ENCODE peak calls at places on chromosomes 13 and 19, in five cellular contexts. One of them, this sample, is unnamed.

GRCh38 chr13:22144806-22145205 is 473.9 kb downstream of the FGF9 start:
- DNase-seq in foreskin fibroblast: no peak
- DNase-seq in cardiac muscle cell: no peak
- DNase-seq in kidney epithelial cell: no peak
- DNase-seq in choroid plexus epithelial cell: no peak
- DNase-seq in this sample: no peak

GRCh38 chr19:21402303-21402985 is 5.5 kb downstream of the ZNF493 start:
- DNase-seq in cardiac muscle cell: no peak
- DNase-seq in kidney epithelial cell: no peak
- DNase-seq in choroid plexus epithelial cell: no peak
- DNase-seq in foreskin fibroblast: no peak
- DNase-seq in this sample: no peak

GRCh38 chr19:377801-378581 is 31.0 kb downstream of the C2CD4C start:
- DNase-seq in cardiac muscle cell: no peak
- DNase-seq in foreskin fibroblast: peak
- DNase-seq in choroid plexus epithelial cell: no peak
- DNase-seq in kidney epithelial cell: no peak
- DNase-seq in this sample: no peak

GRCh38 chr19:30416375-30416774 is 44.2 kb downstream of the ZNF536 start:
- DNase-seq in choroid plexus epithelial cell: no peak
- DNase-seq in cardiac muscle cell: no peak
- DNase-seq in foreskin fibroblast: no peak
- DNase-seq in kidney epithelial cell: no peak
- DNase-seq in this sample: no peak

GRCh38 chr19:18574691-18575291 is 3.1 kb downstream of the UBA52 start:
- DNase-seq in choroid plexus epithelial cell: no peak
- DNase-seq in foreskin fibroblast: no peak
- DNase-seq in cardiac muscle cell: no peak
- DNase-seq in kidney epithelial cell: no peak
- DNase-seq in this sample: no peak

GRCh38 chr13:45809810-45810394 is 41.7 kb downstream of the SIAH3 start:
- DNase-seq in cardiac muscle cell: no peak
- DNase-seq in foreskin fibroblast: no peak
- DNase-seq in kidney epithelial cell: no peak
- DNase-seq in choroid plexus epithelial cell: no peak
- DNase-seq in this sample: no peak

GRCh38 chr13:73110814-73111213 is 52.0 kb downstream of the KLF5 start:
- DNase-seq in kidney epithelial cell: no peak
- DNase-seq in choroid plexus epithelial cell: no peak
- DNase-seq in foreskin fibroblast: no peak
- DNase-seq in cardiac muscle cell: no peak
- DNase-seq in this sample: no peak

GRCh38 chr13:114108894-114109293 is 23.5 kb downstream of the RASA3 start:
- DNase-seq in choroid plexus epithelial cell: no peak
- DNase-seq in foreskin fibroblast: no peak
- DNase-seq in kidney epithelial cell: no peak
- DNase-seq in cardiac muscle cell: no peak
- DNase-seq in this sample: no peak

GRCh38 chr19:39297931-39298634 is 1.9 kb downstream of the IFNL1 start:
- DNase-seq in kidney epithelial cell: no peak
- DNase-seq in foreskin fibroblast: no peak
- DNase-seq in choroid plexus epithelial cell: no peak
- DNase-seq in cardiac muscle cell: no peak
- DNase-seq in this sample: no peak

GRCh38 chr13:97460853-97461252 is 26.9 kb downstream of the RAP2A start:
- DNase-seq in foreskin fibroblast: no peak
- DNase-seq in kidney epithelial cell: no peak
- DNase-seq in choroid plexus epithelial cell: no peak
- DNase-seq in cardiac muscle cell: no peak
- DNase-seq in this sample: no peak

GRCh38 chr13:90246005-90246404 is 1101.5 kb upstream of the MIR17HG start:
- DNase-seq in choroid plexus epithelial cell: no peak
- DNase-seq in kidney epithelial cell: no peak
- DNase-seq in cardiac muscle cell: no peak
- DNase-seq in foreskin fibroblast: no peak
- DNase-seq in this sample: no peak

GRCh38 chr19:19668230-19669012 is at the start of gene ZNF101:
- DNase-seq in choroid plexus epithelial cell: peak
- DNase-seq in cardiac muscle cell: peak
- DNase-seq in foreskin fibroblast: peak
- DNase-seq in kidney epithelial cell: peak
- DNase-seq in this sample: peak

GRCh38 chr19:17703823-17704463 is 15.3 kb upstream of the MAP1S start:
- DNase-seq in kidney epithelial cell: no peak
- DNase-seq in cardiac muscle cell: peak
- DNase-seq in foreskin fibroblast: peak
- DNase-seq in choroid plexus epithelial cell: peak
- DNase-seq in this sample: no peak

GRCh38 chr13:108322206-108322824 is 52.8 kb downstream of the TNFSF13B start:
- DNase-seq in choroid plexus epithelial cell: peak
- DNase-seq in cardiac muscle cell: peak
- DNase-seq in kidney epithelial cell: peak
- DNase-seq in foreskin fibroblast: peak
- DNase-seq in this sample: peak

GRCh38 chr19:41299755-41300089 is 10.2 kb upstream of the CCDC97 start:
- DNase-seq in foreskin fibroblast: peak
- DNase-seq in cardiac muscle cell: peak
- DNase-seq in choroid plexus epithelial cell: peak
- DNase-seq in kidney epithelial cell: no peak
- DNase-seq in this sample: peak

GRCh38 chr13:25253702-25254101 is 33.6 kb downstream of the MTMR6 start:
- DNase-seq in kidney epithelial cell: peak
- DNase-seq in cardiac muscle cell: no peak
- DNase-seq in choroid plexus epithelial cell: peak
- DNase-seq in foreskin fibroblast: no peak
- DNase-seq in this sample: no peak

GRCh38 chr13:28467034-28467433 is 27.9 kb downstream of the FLT1 start:
- DNase-seq in kidney epithelial cell: no peak
- DNase-seq in choroid plexus epithelial cell: no peak
- DNase-seq in cardiac muscle cell: no peak
- DNase-seq in foreskin fibroblast: no peak
- DNase-seq in this sample: no peak

GRCh38 chr19:36097036-36097435 is 13.9 kb upstream of the OVOL3 start:
- DNase-seq in choroid plexus epithelial cell: no peak
- DNase-seq in foreskin fibroblast: no peak
- DNase-seq in cardiac muscle cell: no peak
- DNase-seq in kidney epithelial cell: no peak
- DNase-seq in this sample: no peak

GRCh38 chr19:40133491-40133890 is 42.7 kb upstream of the ZNF780A start:
- DNase-seq in cardiac muscle cell: no peak
- DNase-seq in foreskin fibroblast: no peak
- DNase-seq in choroid plexus epithelial cell: no peak
- DNase-seq in kidney epithelial cell: no peak
- DNase-seq in this sample: no peak

GRCh38 chr19:13849277-13849676 is 27.7 kb upstream of the NANOS3 start:
- DNase-seq in foreskin fibroblast: no peak
- DNase-seq in cardiac muscle cell: no peak
- DNase-seq in kidney epithelial cell: no peak
- DNase-seq in choroid plexus epithelial cell: no peak
- DNase-seq in this sample: no peak

GRCh38 chr13:112204376-112204775 is 137.4 kb downstream of the SOX1 start:
- DNase-seq in kidney epithelial cell: no peak
- DNase-seq in foreskin fibroblast: no peak
- DNase-seq in choroid plexus epithelial cell: no peak
- DNase-seq in cardiac muscle cell: no peak
- DNase-seq in this sample: no peak
- H3K4me3 ChIP-seq in kidney epithelial cell: no peak
- H3K4me3 ChIP-seq in foreskin fibroblast: no peak
- H3K4me3 ChIP-seq in choroid plexus epithelial cell: no peak
- H3K4me3 ChIP-seq in cardiac muscle cell: no peak
- H3K4me3 ChIP-seq in this sample: no peak

GRCh38 chr19:37719927-37720265 is 335 bp upstream of the ZNF607 start:
- DNase-seq in choroid plexus epithelial cell: no peak
- DNase-seq in cardiac muscle cell: no peak
- DNase-seq in kidney epithelial cell: no peak
- DNase-seq in foreskin fibroblast: no peak
- DNase-seq in this sample: no peak
- TF ChIP-seq CTCF in choroid plexus epithelial cell: no peak
- TF ChIP-seq CTCF in cardiac muscle cell: no peak
- TF ChIP-seq CTCF in kidney epithelial cell: no peak
- TF ChIP-seq CTCF in foreskin fibroblast: no peak
- TF ChIP-seq CTCF in this sample: no peak

GRCh38 chr13:33617055-33617454 is 200.9 kb upstream of the RFC3 start:
- DNase-seq in cardiac muscle cell: no peak
- DNase-seq in foreskin fibroblast: no peak
- DNase-seq in choroid plexus epithelial cell: no peak
- DNase-seq in kidney epithelial cell: no peak
- DNase-seq in this sample: no peak

GRCh38 chr13:33612641-33613638 is 205.0 kb upstream of the RFC3 start:
- DNase-seq in foreskin fibroblast: no peak
- DNase-seq in cardiac muscle cell: no peak
- DNase-seq in kidney epithelial cell: no peak
- DNase-seq in choroid plexus epithelial cell: no peak
- DNase-seq in this sample: no peak

GRCh38 chr13:33611016-33611805 is 206.7 kb upstream of the RFC3 start:
- DNase-seq in choroid plexus epithelial cell: peak
- DNase-seq in kidney epithelial cell: peak
- DNase-seq in foreskin fibroblast: no peak
- DNase-seq in cardiac muscle cell: peak
- DNase-seq in this sample: peak

GRCh38 chr13:33615436-33615835 is 202.5 kb upstream of the RFC3 start:
- DNase-seq in choroid plexus epithelial cell: no peak
- DNase-seq in foreskin fibroblast: no peak
- DNase-seq in cardiac muscle cell: no peak
- DNase-seq in kidney epithelial cell: no peak
- DNase-seq in this sample: no peak

GRCh38 chr13:33616130-33616529 is 201.8 kb upstream of the RFC3 start:
- DNase-seq in choroid plexus epithelial cell: no peak
- DNase-seq in foreskin fibroblast: no peak
- DNase-seq in kidney epithelial cell: no peak
- DNase-seq in cardiac muscle cell: no peak
- DNase-seq in this sample: no peak
- H3K4me3 ChIP-seq in choroid plexus epithelial cell: no peak
- H3K4me3 ChIP-seq in foreskin fibroblast: no peak
- H3K4me3 ChIP-seq in kidney epithelial cell: no peak
- H3K4me3 ChIP-seq in cardiac muscle cell: no peak
- H3K4me3 ChIP-seq in this sample: no peak

GRCh38 chr19:28943651-28944050 is 269.3 kb downstream of the UQCRFS1 start:
- DNase-seq in foreskin fibroblast: no peak
- DNase-seq in choroid plexus epithelial cell: no peak
- DNase-seq in cardiac muscle cell: no peak
- DNase-seq in kidney epithelial cell: no peak
- DNase-seq in this sample: no peak
- TF ChIP-seq CTCF in foreskin fibroblast: no peak
- TF ChIP-seq CTCF in choroid plexus epithelial cell: no peak
- TF ChIP-seq CTCF in cardiac muscle cell: no peak
- TF ChIP-seq CTCF in kidney epithelial cell: no peak
- TF ChIP-seq CTCF in this sample: no peak

This sample was measured in astrocyte of the spinal cord.